ENCODE peak calls at places on chromosome 21, in six cellular contexts. D is NCI-H1417 treated with DMSO at 0.1 percent for 48 hours; P is endodermal cell; I is EL; K is stimulated activated CD8-positive, alpha-beta memory T cell treated with anti-CD3 and anti-CD28 coated beads, Interleukin-7, amount 100 ng/mL, for 4 hours; N is naive thymus-derived CD8-positive, alpha-beta T cell. M is an unnamed sample.

GRCh38 chr21:42003051-42003461 is 7.1 kb downstream of the ZBTB21 start:
- DNase-seq in D (no peak), P (no peak), I (peak), K (no peak), N (no peak), M (no peak)

GRCh38 chr21:45945868-45946210 is 35.7 kb upstream of the COL6A1 start:
- DNase-seq in D (no peak), P (no peak), I (no peak), K (no peak), N (no peak), M (no peak)

GRCh38 chr21:42376338-42376982 is 10.1 kb upstream of the TFF1 start:
- DNase-seq in D (no peak), P (peak), I (no peak), K (no peak), N (no peak), M (no peak)

GRCh38 chr21:21052672-21053071 is 54.5 kb downstream of the NCAM2 start:
- DNase-seq in D (no peak), P (no peak), I (no peak), K (no peak), N (no peak), M (no peak)

GRCh38 chr21:32603131-32603530 is 9.0 kb downstream of the CFAP298 start:
- DNase-seq in D (no peak), P (no peak), I (no peak), K (no peak), N (no peak), M (no peak)

GRCh38 chr21:17590443-17590842 is 22.3 kb downstream of the BTG3 start:
- DNase-seq in D (no peak), P (no peak), I (no peak), K (no peak), N (no peak), M (no peak)

GRCh38 chr21:45471229-45472052 is 66.5 kb downstream of the COL18A1 start:
- DNase-seq in D (no peak), P (no peak), I (peak), K (no peak), N (no peak), M (no peak)

GRCh38 chr21:26572668-26573381 is at the start of gene CYYR1:
- DNase-seq in D (no peak), P (peak), I (peak), K (no peak), N (no peak), M (no peak)

GRCh38 chr21:35191128-35191527 is 142.0 kb upstream of the RUNX1 start:
- DNase-seq in D (no peak), P (no peak), I (no peak), K (no peak), N (no peak), M (no peak)

GRCh38 chr21:40765771-40766170 is 81.2 kb downstream of the DSCAM start:
- DNase-seq in D (no peak), P (no peak), I (no peak), K (no peak), N (no peak), M (no peak)

GRCh38 chr21:42414928-42415769 is 11.4 kb downstream of the UBASH3A start:
- DNase-seq in D (no peak), P (no peak), I (peak), K (peak), N (peak), M (no peak)

GRCh38 chr21:21156919-21157318 is 158.7 kb downstream of the NCAM2 start:
- DNase-seq in D (no peak), P (no peak), I (no peak), K (no peak), N (no peak), M (no peak)

GRCh38 chr21:41564871-41565281 is 56.9 kb upstream of the TMPRSS2 start:
- DNase-seq in D (no peak), P (no peak), I (peak), K (no peak), N (no peak), M (no peak)

GRCh38 chr21:46376231-46376628 is 52.3 kb downstream of the PCNT start:
- DNase-seq in D (no peak), P (no peak), I (no peak), K (no peak), N (no peak), M (no peak)

GRCh38 chr21:15483138-15483780 is 246.5 kb upstream of the USP25 start:
- DNase-seq in D (peak), P (peak), I (peak), K (peak), N (peak), M (peak)

GRCh38 chr21:37008705-37009104 is 2.2 kb downstream of the RIPPLY3 start:
- DNase-seq in D (peak), P (peak), I (no peak), K (no peak), N (no peak), M (no peak)

GRCh38 chr21:17513214-17514123 is 626 bp downstream of the CXADR start:
- DNase-seq in D (no peak), P (peak), I (peak), K (peak), N (peak), M (no peak)

GRCh38 chr21:33948096-33948950 is 32.7 kb upstream of the ATP5PO start:
- DNase-seq in D (peak), P (peak), I (peak), K (peak), N (peak), M (peak)

GRCh38 chr21:26320541-26320940 is 150.0 kb upstream of the APP start:
- DNase-seq in D (no peak), P (no peak), I (no peak), K (no peak), N (no peak), M (no peak)

GRCh38 chr21:45889115-45889708 is 92.4 kb upstream of the COL6A1 start:
- DNase-seq in D (no peak), P (no peak), I (no peak), K (no peak), N (peak), M (no peak)

GRCh38 chr21:32565856-32566465 is 19.4 kb downstream of the TCP10L start:
- DNase-seq in D (no peak), P (no peak), I (peak), K (no peak), N (no peak), M (no peak)

GRCh38 chr21:37341254-37341960 is 25.2 kb upstream of the DYRK1A start:
- DNase-seq in D (no peak), P (no peak), I (peak), K (no peak), N (no peak), M (no peak)

GRCh38 chr21:45593162-45594022 is 50.1 kb upstream of the PCBP3 start:
- DNase-seq in D (no peak), P (no peak), I (no peak), K (no peak), N (no peak), M (no peak)

GRCh38 chr21:46125846-46126301 is 28.0 kb downstream of the COL6A2 start:
- DNase-seq in D (no peak), P (peak), I (no peak), K (no peak), N (no peak), M (no peak)

GRCh38 chr21:44996501-44996921 is 56.7 kb downstream of the SLX9 start:
- DNase-seq in D (no peak), P (no peak), I (no peak), K (no peak), N (no peak), M (no peak)

GRCh38 chr21:42471716-42472330 is 24.2 kb downstream of the RSPH1 start:
- DNase-seq in D (no peak), P (peak), I (no peak), K (no peak), N (no peak), M (no peak)

M was measured in NK-92 treated with Interleukin-12 subunit alpha and Interleukin-12 subunit beta, amount 100 ng/mL, for 24 hours.